ENCODE peak calls at places on chromosome 12, in five cellular contexts. V is sigmoid colon, B is ovary, U is K562, D is SK-N-SH. K is an unnamed sample. For H3K4me1, the result is how much of the 10 kb centered on the place peaks cover.

GRCh38 chr12:120916561-120916960 is 12.4 kb upstream of the SPPL3 start:
- DNase-seq in V (no peak), B (no peak), U (no peak), D (no peak), K (no peak)

GRCh38 chr12:47734725-47735480 is 9.6 kb upstream of the ENDOU start:
- DNase-seq in V (no peak), B (peak), U (no peak), D (peak), K (no peak)

GRCh38 chr12:1435456-1435855 is 158.9 kb downstream of the FBXL14 start:
- DNase-seq in V (no peak), B (no peak), U (no peak), D (no peak), K (no peak)

GRCh38 chr12:127613056-127613455 is 653.9 kb upstream of the TMEM132C start:
- DNase-seq in V (no peak), B (no peak), U (no peak), D (no peak), K (no peak)

GRCh38 chr12:85690146-85690545 is 146.1 kb downstream of the RASSF9 start:
- DNase-seq in V (no peak), B (no peak), U (no peak), D (no peak), K (no peak)

GRCh38 chr12:54991161-54991991 is 6.8 kb upstream of the TESPA1 start:
- DNase-seq in V (no peak), B (no peak), U (no peak), D (no peak), K (no peak)

GRCh38 chr12:91833780-91834359 is 311.8 kb downstream of the BTG1 start:
- DNase-seq in V (no peak), B (no peak), U (no peak), D (no peak), K (no peak)

GRCh38 chr12:98579347-98579746 is 14.1 kb upstream of the SLC25A3 start:
- DNase-seq in V (no peak), B (no peak), U (no peak), D (no peak), K (no peak)

GRCh38 chr12:80216890-80217559 is 117.7 kb downstream of the OTOGL start:
- DNase-seq in V (no peak), B (no peak), U (no peak), D (no peak), K (no peak)
- H3K27ac ChIP-seq in V (no peak), B (no peak), U (no peak), D (no peak), K (no peak)

GRCh38 chr12:111396726-111397445 is 8.8 kb upstream of the SH2B3 start:
- DNase-seq in V (peak), B (peak), U (peak), D (peak), K (no peak)

GRCh38 chr12:111398530-111398929 is 7.2 kb upstream of the SH2B3 start:
- DNase-seq in V (no peak), B (no peak), U (no peak), D (no peak), K (no peak)

GRCh38 chr12:111404362-111405148 is 1.2 kb upstream of the SH2B3 start:
- DNase-seq in V (peak), B (no peak), U (peak), D (peak), K (no peak)

GRCh38 chr12:111405149-111405855 is 421 bp upstream of the SH2B3 start:
- DNase-seq in V (peak), B (peak), U (peak), D (peak), K (peak)

GRCh38 chr12:111401167-111401605 is 4.5 kb upstream of the SH2B3 start:
- DNase-seq in V (no peak), B (no peak), U (no peak), D (no peak), K (no peak)
- H3K4me1 ChIP-seq in V (under half), B (under half), U (under half), D (under half), K (half or more)

GRCh38 chr12:33267641-33268040 is 172.0 kb downstream of the SYT10 start:
- DNase-seq in V (no peak), B (no peak), U (no peak), D (no peak), K (no peak)
- TF ChIP-seq EP300 in V (no peak), B (no peak), U (no peak), D (no peak), K (no peak)

GRCh38 chr12:108577458-108577857 is 15.1 kb downstream of the ISCU start:
- DNase-seq in V (no peak), B (no peak), U (no peak), D (no peak), K (no peak)

GRCh38 chr12:108573310-108573709 is 10.9 kb downstream of the ISCU start:
- DNase-seq in V (no peak), B (no peak), U (no peak), D (no peak), K (no peak)

GRCh38 chr12:108578264-108578663 is 15.9 kb downstream of the ISCU start:
- DNase-seq in V (no peak), B (no peak), U (no peak), D (no peak), K (no peak)

GRCh38 chr12:108576660-108577234 is 14.4 kb downstream of the ISCU start:
- DNase-seq in V (no peak), B (no peak), U (no peak), D (no peak), K (no peak)

GRCh38 chr12:108575199-108575912 is 13.0 kb downstream of the ISCU start:
- DNase-seq in V (peak), B (no peak), U (no peak), D (no peak), K (no peak)
- H3K27ac ChIP-seq in V (no peak), B (no peak), U (no peak), D (no peak), K (no peak)

GRCh38 chr12:108637222-108637621 is 3.5 kb upstream of the SELPLG start:
- DNase-seq in V (no peak), B (no peak), U (no peak), D (no peak), K (no peak)
- H3K4me1 ChIP-seq in V (half or more), B (under half), U (under half), D (under half), K (under half)

GRCh38 chr12:10130042-10130441 is at the start of gene CLEC7A:
- DNase-seq in V (no peak), B (no peak), U (no peak), D (no peak), K (no peak)
- TF ChIP-seq EP300 in V (no peak), B (no peak), U (no peak), D (no peak), K (no peak)

GRCh38 chr12:27236498-27236897 is 7.6 kb upstream of the STK38L start:
- DNase-seq in V (no peak), B (no peak), U (peak), D (no peak), K (no peak)

GRCh38 chr12:27243804-27244679 is at the start of gene STK38L:
- DNase-seq in V (peak), B (peak), U (peak), D (peak), K (peak)

GRCh38 chr12:27243006-27243405 is 1.1 kb upstream of the STK38L start:
- DNase-seq in V (no peak), B (no peak), U (no peak), D (no peak), K (no peak)

GRCh38 chr12:27233814-27234213 is 10.3 kb upstream of the STK38L start:
- DNase-seq in V (no peak), B (no peak), U (no peak), D (no peak), K (no peak)

GRCh38 chr12:27237790-27238771 is 6.0 kb upstream of the STK38L start:
- DNase-seq in V (no peak), B (no peak), U (no peak), D (no peak), K (no peak)
- H3K27ac ChIP-seq in V (peak), B (no peak), U (no peak), D (no peak), K (no peak)

DNA sequence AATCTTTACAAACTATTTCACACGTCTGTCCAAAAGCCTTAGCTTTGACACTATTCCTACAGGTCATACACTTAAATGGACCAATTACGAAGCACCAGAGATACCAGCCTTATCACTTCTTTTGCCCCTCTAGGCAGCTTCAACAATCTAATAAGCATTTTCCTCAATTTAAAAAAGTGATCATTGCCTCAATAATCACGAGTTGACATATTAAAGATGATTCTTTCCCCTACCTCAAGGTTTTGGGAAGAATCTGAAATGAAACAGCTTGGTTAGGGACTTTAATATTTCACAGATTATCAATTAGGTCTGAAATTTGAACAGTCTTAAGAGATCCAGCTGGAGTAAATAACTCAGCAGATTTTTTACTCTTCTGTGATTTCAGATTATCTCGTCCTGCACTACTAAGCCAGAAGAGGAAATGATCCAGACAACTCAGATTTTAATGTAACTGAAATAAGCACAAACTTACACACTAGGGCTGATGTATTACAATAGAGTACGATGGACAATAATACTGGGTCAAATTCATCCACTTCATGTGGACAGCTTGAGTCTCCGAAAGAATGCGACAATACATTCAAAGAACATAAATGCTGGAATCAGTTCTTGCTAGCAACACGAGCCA is 15.9 kb downstream of the UBE2N start:
- DNase-seq in V (no peak), B (no peak), U (no peak), D (no peak), K (no peak)
- H3K4me1 ChIP-seq in V (half or more), B (under half), U (under half), D (under half), K (half or more)

GRCh38 chr12:131074221-131075083 is 120.7 kb downstream of the ADGRD1 start:
- DNase-seq in V (peak), B (peak), U (no peak), D (no peak), K (no peak)
- TF ChIP-seq EP300 in V (no peak), B (no peak), U (no peak), D (no peak), K (no peak)

K was measured in esophagus muscularis mucosa.